ENCODE peak calls at places on chromosomes 2 and 18, in eight cellular contexts. F is left lung, O is GM13976, B is esophagus squamous epithelium, Y is AG09319, E is uterus, U is type B pancreatic cell, J is sigmoid colon. S is an unnamed sample.

GRCh38 chr2:84970956-84971798 is at the start of gene KCMF1:
- DNase-seq in F (peak; percentile 96), Y (peak; percentile 56), O (peak; percentile 90), E (peak; percentile 71), J (peak; percentile 91), B (no peak), U (peak; percentile 81), S (peak; percentile 55)

GRCh38 chr18:48621240-48621639 is 82.4 kb downstream of the CTIF start:
- DNase-seq in U (no peak), Y (no peak), O (no peak), B (no peak), F (no peak), E (no peak), J (no peak), S (peak; percentile 78)

GRCh38 chr2:231691251-231691772 is 17.0 kb upstream of the PTMA start:
- DNase-seq in J (no peak), F (no peak), B (no peak), E (no peak), U (no peak), Y (no peak), O (no peak), S (no peak)

GRCh38 chr18:44729631-44730101 is 49.0 kb downstream of the SETBP1 start:
- DNase-seq in Y (no peak), B (no peak), F (no peak), J (no peak), U (no peak), O (no peak), E (no peak), S (peak; percentile 66)

GRCh38 chr2:201680743-201681142 is 17.7 kb downstream of the MPP4 start:
- DNase-seq in B (no peak), O (peak; percentile 42), E (no peak), U (no peak), Y (no peak), F (no peak), J (no peak), S (no peak)

GRCh38 chr2:239663364-239663924 is 262.6 kb upstream of the HDAC4 start:
- DNase-seq in F (no peak), O (no peak), Y (no peak), B (no peak), U (peak; percentile 56), E (no peak), J (peak; percentile 42), S (no peak)

GRCh38 chr2:69689969-69690368 is 46.4 kb upstream of the AAK1 start:
- DNase-seq in U (no peak), E (no peak), Y (no peak), J (no peak), O (no peak), B (no peak), F (no peak), S (no peak)

GRCh38 chr2:61620244-61621159 is 82.3 kb upstream of the XPO1 start:
- DNase-seq in B (no peak), E (no peak), F (no peak), Y (peak; percentile 15), U (no peak), J (no peak), O (peak; percentile 41), S (peak; percentile 81)

GRCh38 chr2:113390133-113390849 is 47.2 kb upstream of the ZNG1B start:
- DNase-seq in O (peak; percentile 77), E (peak; percentile 66), F (no peak), Y (peak; percentile 53), B (no peak), U (no peak), J (no peak), S (peak; percentile 76)

GRCh38 chr2:46278952-46279351 is 18.3 kb upstream of the EPAS1 start:
- DNase-seq in Y (no peak), J (no peak), O (no peak), E (no peak), F (no peak), B (no peak), U (no peak), S (no peak)

GRCh38 chr2:46277470-46278190 is 19.6 kb upstream of the EPAS1 start:
- DNase-seq in Y (no peak), B (no peak), U (no peak), F (no peak), J (no peak), E (no peak), O (no peak), S (no peak)

GRCh38 chr2:46273919-46274318 is 23.3 kb upstream of the EPAS1 start:
- DNase-seq in U (no peak), B (no peak), O (no peak), Y (no peak), J (no peak), E (no peak), F (no peak), S (no peak)

GRCh38 chr2:46275995-46276394 is 21.2 kb upstream of the EPAS1 start:
- DNase-seq in Y (no peak), E (peak; percentile 59), J (peak; percentile 74), B (no peak), O (no peak), F (peak; percentile 87), U (no peak), S (no peak)

DNA sequence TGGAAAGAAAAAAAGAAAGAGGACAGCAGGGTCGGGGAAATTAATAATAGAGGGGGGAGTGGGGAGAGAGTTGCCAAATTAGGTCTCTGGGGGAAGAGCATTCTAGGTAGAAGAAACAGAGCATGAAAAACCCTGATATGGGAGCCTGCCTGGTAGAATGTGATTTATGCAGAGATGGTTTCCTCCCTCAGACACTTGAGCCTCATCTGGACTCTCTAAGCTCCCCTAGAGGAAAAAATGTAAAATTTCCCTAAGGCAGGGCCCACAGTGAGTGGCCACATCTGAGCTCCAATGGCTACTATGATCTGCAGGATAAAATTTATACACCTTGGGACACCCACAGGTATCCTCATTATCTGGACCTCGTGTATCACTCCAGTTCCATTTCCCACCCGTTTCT is 20.6 kb upstream of the EPAS1 start:
- DNase-seq in B (no peak), E (no peak), Y (no peak), F (no peak), J (no peak), U (no peak), O (no peak), S (no peak)
- TF ChIP-seq CTCF in B (no peak), E (no peak), Y (peak; percentile 33), F (peak; percentile 20), J (no peak), U (no peak), O (no peak), S (peak; percentile 64)

GRCh38 chr2:45145073-45145899 is 136.0 kb upstream of the SIX2 start:
- DNase-seq in F (no peak), Y (no peak), E (no peak), U (peak; percentile 44), B (no peak), J (no peak), O (no peak), S (no peak)
- TF ChIP-seq CTCF in F (no peak), Y (no peak), E (no peak), U (no peak), B (no peak), J (no peak), O (no peak), S (no peak)

DNA sequence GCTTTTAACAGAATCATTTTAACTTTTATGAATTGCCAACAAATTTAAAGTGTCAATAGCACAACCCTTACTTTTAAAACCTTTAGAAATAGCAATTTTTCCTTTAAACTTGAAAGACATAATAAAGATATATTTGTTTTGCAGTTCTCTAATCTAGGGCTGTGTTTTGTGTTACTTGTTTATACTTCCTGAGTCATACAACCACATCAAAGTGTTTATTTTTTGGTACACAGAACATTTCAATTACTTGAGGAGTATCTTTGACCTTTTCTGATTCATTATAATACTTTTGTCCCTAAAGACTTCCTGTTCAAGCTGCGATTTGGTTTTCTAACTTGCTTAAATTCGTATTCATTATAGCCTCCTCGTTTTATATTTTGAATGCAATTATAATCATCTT is 21.8 kb downstream of the TYW5 start:
- DNase-seq in E (no peak), F (no peak), B (no peak), Y (no peak), J (no peak), O (no peak), U (no peak), S (peak; percentile 21)
- TF ChIP-seq CTCF in E (no peak), F (no peak), B (no peak), Y (no peak), J (no peak), O (no peak), U (no peak), S (no peak)

DNA sequence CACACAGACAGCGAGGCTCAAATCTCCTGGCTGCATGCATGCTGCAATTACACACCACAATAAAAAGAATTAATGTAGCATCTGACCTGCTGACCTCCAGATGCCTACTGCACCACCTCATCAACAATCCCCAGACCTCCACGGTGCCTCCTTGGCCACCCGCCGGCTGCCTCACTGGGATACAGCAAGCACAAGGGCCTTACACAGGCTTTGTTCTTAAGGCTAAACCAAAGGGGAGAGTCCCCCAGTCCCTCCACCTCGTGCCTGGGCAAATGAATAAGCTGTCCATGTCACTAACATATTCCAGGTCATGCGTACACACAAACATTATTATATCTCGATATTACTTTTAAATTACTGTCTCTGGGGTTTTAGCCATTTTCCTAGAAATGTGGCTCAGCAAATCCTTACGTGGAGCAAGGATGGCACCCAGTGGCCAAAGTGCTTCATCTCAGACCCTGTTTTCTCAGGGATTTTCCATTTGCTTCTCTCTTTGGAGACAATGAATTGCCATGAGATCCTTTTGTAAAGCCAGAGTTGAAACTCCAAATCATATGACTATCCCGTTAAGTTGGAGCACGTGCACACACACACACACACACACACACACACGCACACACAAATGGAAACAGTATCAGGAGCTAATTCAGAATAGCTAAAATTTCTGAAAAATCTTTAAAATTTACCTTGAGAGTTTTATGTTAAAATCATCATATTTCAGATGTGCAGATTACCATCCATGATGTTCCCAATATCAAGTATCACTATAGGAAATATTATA is 313.8 kb downstream of the PDE11A start:
- DNase-seq in U (no peak), Y (no peak), F (no peak), B (no peak), O (no peak), E (peak; percentile 58), J (no peak), S (peak; percentile 68)
- TF ChIP-seq CTCF in U (peak; percentile 82), Y (peak; percentile 48), F (peak; percentile 19), B (no peak), O (no peak), E (peak; percentile 80), J (peak; percentile 30), S (peak; percentile 76)

DNA sequence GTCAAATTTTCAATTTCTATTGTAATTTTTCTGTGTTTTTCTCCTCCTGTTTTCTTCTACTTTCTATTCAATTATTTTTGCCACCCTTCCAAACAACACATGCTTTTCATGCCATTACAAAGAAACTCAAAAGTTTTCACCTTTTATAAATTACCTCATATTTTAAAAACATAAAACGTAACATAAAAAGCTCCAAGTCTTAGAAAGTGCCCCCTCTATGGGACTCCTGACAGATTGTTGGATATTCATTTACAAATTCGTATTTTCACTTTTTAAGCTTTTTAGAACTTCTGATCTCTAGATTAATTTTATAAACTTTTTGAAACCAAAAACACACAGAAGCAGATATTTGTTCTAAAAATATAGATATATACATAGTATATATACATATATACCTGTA is 1.6 kb downstream of the COL5A2 start:
- DNase-seq in E (no peak), Y (no peak), O (no peak), J (no peak), B (no peak), U (no peak), F (no peak), S (no peak)
- TF ChIP-seq CTCF in E (no peak), Y (peak; percentile 40), O (no peak), J (no peak), B (no peak), U (peak; percentile 70), F (no peak), S (peak; percentile 78)